ENCODE peak calls at places on chromosomes 2 and 18, in five cellular contexts. U is lower lobe of right lung, N is naive B cell, G is activated T-cell treated with anti-CD3 and anti-CD28 coated beads for 1 hour, Y is T-cell. P is an unnamed sample.

GRCh38 chr2:20151116-20151571 is 73.8 kb downstream of the SDC1 start:
- DNase-seq in U (no peak), N (no peak), G (no peak), Y (no peak), P (no peak)

GRCh38 chr2:209757200-209757599 is 14.4 kb upstream of the UNC80 start:
- DNase-seq in U (no peak), N (no peak), G (no peak), Y (no peak), P (no peak)

GRCh38 chr2:122635649-122636496 is 880.4 kb downstream of the TSN start:
- DNase-seq in U (no peak), N (no peak), G (no peak), Y (no peak), P (no peak)

GRCh38 chr18:79798999-79799370 is 1.2 kb downstream of the KCNG2 start:
- DNase-seq in U (no peak), N (no peak), G (no peak), Y (no peak), P (no peak)

GRCh38 chr2:105323117-105323516 is 6.4 kb downstream of the TGFBRAP1 start:
- DNase-seq in U (no peak), N (no peak), G (no peak), Y (no peak), P (no peak)

GRCh38 chr2:171154348-171154747 is 6.3 kb downstream of the TLK1 start:
- DNase-seq in U (no peak), N (no peak), G (no peak), Y (no peak), P (no peak)

GRCh38 chr2:85601771-85602475 is 575 bp downstream of the TMEM150A start:
- DNase-seq in U (peak; percentile 83), N (no peak), G (no peak), Y (no peak), P (no peak)

GRCh38 chr2:60551241-60552095 is 2.0 kb downstream of the BCL11A start:
- DNase-seq in U (no peak), N (peak; percentile 49), G (no peak), Y (peak; percentile 9), P (no peak)

GRCh38 chr2:235026649-235027557 is 75.1 kb downstream of the SH3BP4 start:
- DNase-seq in U (peak; percentile 76), N (no peak), G (no peak), Y (no peak), P (no peak)

GRCh38 chr2:226694142-226694541 is 105.5 kb downstream of the IRS1 start:
- DNase-seq in U (no peak), N (no peak), G (no peak), Y (no peak), P (no peak)

GRCh38 chr2:98515571-98515927 is 70.9 kb downstream of the INPP4A start:
- DNase-seq in U (no peak), N (no peak), G (no peak), Y (no peak), P (no peak)

GRCh38 chr2:138536302-138536701 is 34.7 kb downstream of the SPOPL start:
- DNase-seq in U (no peak), N (no peak), G (no peak), Y (no peak), P (no peak)